ENCODE peak calls at places on chromosomes 3 and 15, in eight cellular contexts. One of them, this sample, is unnamed.

GRCh38 chr3:180601688-180602666 is at the start of gene TTC14:
- ATAC-seq in upper lobe of left lung: peak
- ATAC-seq in body of pancreas: peak
- ATAC-seq in HCT116: peak
- ATAC-seq in gastroesophageal sphincter: peak
- ATAC-seq in activated naive CD4-positive, alpha-beta T cell treated with anti-CD3 and anti-CD28 coated beads, Interleukin-2, amount 50 U/mL, for 72 hours: peak
- ATAC-seq in stimulated activated naive CD8-positive, alpha-beta T cell treated with anti-CD3 and anti-CD28 coated beads, Interleukin-15, Interleukin-2, amounts not matched to agents 100 U/mL and 50 U/mL, for 24 hours: peak
- ATAC-seq in pancreas: peak
- ATAC-seq in this sample: peak

GRCh38 chr15:52294881-52295420 is 653 bp downstream of the MYO5C start:
- ATAC-seq in upper lobe of left lung: peak
- ATAC-seq in body of pancreas: peak
- ATAC-seq in HCT116: peak
- ATAC-seq in gastroesophageal sphincter: peak
- ATAC-seq in activated naive CD4-positive, alpha-beta T cell treated with anti-CD3 and anti-CD28 coated beads, Interleukin-2, amount 50 U/mL, for 72 hours: peak
- ATAC-seq in stimulated activated naive CD8-positive, alpha-beta T cell treated with anti-CD3 and anti-CD28 coated beads, Interleukin-15, Interleukin-2, amounts not matched to agents 100 U/mL and 50 U/mL, for 24 hours: no peak
- ATAC-seq in pancreas: peak
- ATAC-seq in this sample: peak

GRCh38 chr3:119977353-119977752 is 116.9 kb downstream of the GSK3B start:
- ATAC-seq in upper lobe of left lung: no peak
- ATAC-seq in body of pancreas: no peak
- ATAC-seq in HCT116: no peak
- ATAC-seq in gastroesophageal sphincter: no peak
- ATAC-seq in activated naive CD4-positive, alpha-beta T cell treated with anti-CD3 and anti-CD28 coated beads, Interleukin-2, amount 50 U/mL, for 72 hours: no peak
- ATAC-seq in stimulated activated naive CD8-positive, alpha-beta T cell treated with anti-CD3 and anti-CD28 coated beads, Interleukin-15, Interleukin-2, amounts not matched to agents 100 U/mL and 50 U/mL, for 24 hours: no peak
- ATAC-seq in pancreas: no peak
- ATAC-seq in this sample: no peak

GRCh38 chr3:177633671-177634207 is 436.5 kb upstream of the TBL1XR1 start:
- ATAC-seq in upper lobe of left lung: no peak
- ATAC-seq in body of pancreas: peak
- ATAC-seq in HCT116: no peak
- ATAC-seq in gastroesophageal sphincter: no peak
- ATAC-seq in activated naive CD4-positive, alpha-beta T cell treated with anti-CD3 and anti-CD28 coated beads, Interleukin-2, amount 50 U/mL, for 72 hours: no peak
- ATAC-seq in stimulated activated naive CD8-positive, alpha-beta T cell treated with anti-CD3 and anti-CD28 coated beads, Interleukin-15, Interleukin-2, amounts not matched to agents 100 U/mL and 50 U/mL, for 24 hours: no peak
- ATAC-seq in pancreas: peak
- ATAC-seq in this sample: no peak

GRCh38 chr15:58490405-58491150 is 58.8 kb downstream of the LIPC start:
- ATAC-seq in upper lobe of left lung: no peak
- ATAC-seq in body of pancreas: peak
- ATAC-seq in HCT116: no peak
- ATAC-seq in gastroesophageal sphincter: no peak
- ATAC-seq in activated naive CD4-positive, alpha-beta T cell treated with anti-CD3 and anti-CD28 coated beads, Interleukin-2, amount 50 U/mL, for 72 hours: no peak
- ATAC-seq in stimulated activated naive CD8-positive, alpha-beta T cell treated with anti-CD3 and anti-CD28 coated beads, Interleukin-15, Interleukin-2, amounts not matched to agents 100 U/mL and 50 U/mL, for 24 hours: no peak
- ATAC-seq in pancreas: no peak
- ATAC-seq in this sample: no peak

GRCh38 chr3:38992117-38992779 is 59.5 kb downstream of the SCN11A start:
- ATAC-seq in upper lobe of left lung: no peak
- ATAC-seq in body of pancreas: no peak
- ATAC-seq in HCT116: peak
- ATAC-seq in gastroesophageal sphincter: no peak
- ATAC-seq in activated naive CD4-positive, alpha-beta T cell treated with anti-CD3 and anti-CD28 coated beads, Interleukin-2, amount 50 U/mL, for 72 hours: peak
- ATAC-seq in stimulated activated naive CD8-positive, alpha-beta T cell treated with anti-CD3 and anti-CD28 coated beads, Interleukin-15, Interleukin-2, amounts not matched to agents 100 U/mL and 50 U/mL, for 24 hours: no peak
- ATAC-seq in pancreas: no peak
- ATAC-seq in this sample: peak

GRCh38 chr3:140842984-140843649 is 98.5 kb upstream of the SLC25A36 start:
- ATAC-seq in upper lobe of left lung: no peak
- ATAC-seq in body of pancreas: no peak
- ATAC-seq in HCT116: no peak
- ATAC-seq in gastroesophageal sphincter: no peak
- ATAC-seq in activated naive CD4-positive, alpha-beta T cell treated with anti-CD3 and anti-CD28 coated beads, Interleukin-2, amount 50 U/mL, for 72 hours: no peak
- ATAC-seq in stimulated activated naive CD8-positive, alpha-beta T cell treated with anti-CD3 and anti-CD28 coated beads, Interleukin-15, Interleukin-2, amounts not matched to agents 100 U/mL and 50 U/mL, for 24 hours: no peak
- ATAC-seq in pancreas: no peak
- ATAC-seq in this sample: no peak

GRCh38 chr3:194757629-194758028 is 71.9 kb downstream of the FAM43A start:
- ATAC-seq in upper lobe of left lung: no peak
- ATAC-seq in body of pancreas: no peak
- ATAC-seq in HCT116: no peak
- ATAC-seq in gastroesophageal sphincter: peak
- ATAC-seq in activated naive CD4-positive, alpha-beta T cell treated with anti-CD3 and anti-CD28 coated beads, Interleukin-2, amount 50 U/mL, for 72 hours: no peak
- ATAC-seq in stimulated activated naive CD8-positive, alpha-beta T cell treated with anti-CD3 and anti-CD28 coated beads, Interleukin-15, Interleukin-2, amounts not matched to agents 100 U/mL and 50 U/mL, for 24 hours: no peak
- ATAC-seq in pancreas: no peak
- ATAC-seq in this sample: no peak

This sample was measured in esophagus mucosa.